ENCODE peak calls at places on chromosomes 7 and 10, in five cellular contexts. One of them, this sample, is unnamed. For H3K4me1, the result is how much of the 10 kb centered on the place peaks cover.

GRCh38 chr10:78306358-78306757 is 272.7 kb downstream of the RPS24 start:
- DNase-seq in CD8-positive, alpha-beta memory T cell: no peak
- DNase-seq in A549: no peak
- DNase-seq in CD4-positive, alpha-beta memory T cell: no peak
- DNase-seq in tibial artery: no peak
- DNase-seq in this sample: no peak

GRCh38 chr10:122326385-122326784 is 48.1 kb upstream of the PLEKHA1 start:
- DNase-seq in CD4-positive, alpha-beta memory T cell: no peak
- DNase-seq in tibial artery: no peak
- DNase-seq in CD8-positive, alpha-beta memory T cell: no peak
- DNase-seq in A549: no peak
- DNase-seq in this sample: no peak

GRCh38 chr10:60954045-60954444 is 10.1 kb upstream of the RHOBTB1 start:
- DNase-seq in tibial artery: no peak
- DNase-seq in A549: no peak
- DNase-seq in CD8-positive, alpha-beta memory T cell: no peak
- DNase-seq in CD4-positive, alpha-beta memory T cell: no peak
- DNase-seq in this sample: no peak

GRCh38 chr10:84587789-84588188 is 259.4 kb downstream of the CCSER2 start:
- DNase-seq in A549: no peak
- DNase-seq in CD4-positive, alpha-beta memory T cell: no peak
- DNase-seq in CD8-positive, alpha-beta memory T cell: no peak
- DNase-seq in tibial artery: no peak
- DNase-seq in this sample: no peak

GRCh38 chr7:95986136-95986535 is 213.8 kb downstream of the DYNC1I1 start:
- DNase-seq in A549: no peak
- DNase-seq in tibial artery: no peak
- DNase-seq in CD4-positive, alpha-beta memory T cell: no peak
- DNase-seq in CD8-positive, alpha-beta memory T cell: no peak
- DNase-seq in this sample: no peak

GRCh38 chr7:22429386-22429785 is 70.6 kb downstream of the STEAP1B start:
- DNase-seq in CD8-positive, alpha-beta memory T cell: no peak
- DNase-seq in CD4-positive, alpha-beta memory T cell: no peak
- DNase-seq in A549: no peak
- DNase-seq in tibial artery: no peak
- DNase-seq in this sample: no peak

GRCh38 chr7:101816499-101817030 is 861 bp upstream of the CUX1 start:
- DNase-seq in CD4-positive, alpha-beta memory T cell: peak
- DNase-seq in A549: peak
- DNase-seq in tibial artery: peak
- DNase-seq in CD8-positive, alpha-beta memory T cell: no peak
- DNase-seq in this sample: no peak

GRCh38 chr10:132714906-132715790 is 70.8 kb downstream of the NKX6-2 start:
- DNase-seq in tibial artery: peak
- DNase-seq in CD8-positive, alpha-beta memory T cell: no peak
- DNase-seq in CD4-positive, alpha-beta memory T cell: no peak
- DNase-seq in A549: no peak
- DNase-seq in this sample: no peak

GRCh38 chr7:146864644-146865043 is 748.0 kb downstream of the CNTNAP2 start:
- DNase-seq in A549: no peak
- DNase-seq in CD8-positive, alpha-beta memory T cell: no peak
- DNase-seq in tibial artery: no peak
- DNase-seq in CD4-positive, alpha-beta memory T cell: no peak
- DNase-seq in this sample: no peak

GRCh38 chr10:108049668-108050067 is 885.2 kb upstream of the SORCS1 start:
- DNase-seq in tibial artery: no peak
- DNase-seq in A549: no peak
- DNase-seq in CD4-positive, alpha-beta memory T cell: no peak
- DNase-seq in CD8-positive, alpha-beta memory T cell: no peak
- DNase-seq in this sample: no peak

GRCh38 chr10:50033481-50033880 is 34.3 kb upstream of the WASHC2A start:
- DNase-seq in tibial artery: no peak
- DNase-seq in A549: no peak
- DNase-seq in CD8-positive, alpha-beta memory T cell: no peak
- DNase-seq in CD4-positive, alpha-beta memory T cell: no peak
- DNase-seq in this sample: peak

GRCh38 chr10:123562811-123563580 is 103.2 kb upstream of the GPR26 start:
- DNase-seq in A549: no peak
- DNase-seq in CD4-positive, alpha-beta memory T cell: no peak
- DNase-seq in CD8-positive, alpha-beta memory T cell: no peak
- DNase-seq in tibial artery: no peak
- DNase-seq in this sample: no peak

GRCh38 chr10:72954596-72955569 is at the start of gene PLA2G12B:
- DNase-seq in tibial artery: no peak
- DNase-seq in CD8-positive, alpha-beta memory T cell: no peak
- DNase-seq in A549: no peak
- DNase-seq in CD4-positive, alpha-beta memory T cell: no peak
- DNase-seq in this sample: no peak

GRCh38 chr10:48779546-48780152 is 95.0 kb downstream of the WDFY4 start:
- DNase-seq in tibial artery: no peak
- DNase-seq in CD4-positive, alpha-beta memory T cell: no peak
- DNase-seq in CD8-positive, alpha-beta memory T cell: no peak
- DNase-seq in A549: no peak
- DNase-seq in this sample: no peak

GRCh38 chr10:58998924-58999713 is 177.3 kb upstream of the PHYHIPL start:
- DNase-seq in tibial artery: peak
- DNase-seq in A549: no peak
- DNase-seq in CD8-positive, alpha-beta memory T cell: no peak
- DNase-seq in CD4-positive, alpha-beta memory T cell: no peak
- DNase-seq in this sample: no peak

GRCh38 chr10:122669842-122670241 is 29.8 kb downstream of the C10orf120 start:
- DNase-seq in CD8-positive, alpha-beta memory T cell: no peak
- DNase-seq in CD4-positive, alpha-beta memory T cell: no peak
- DNase-seq in A549: no peak
- DNase-seq in tibial artery: no peak
- DNase-seq in this sample: no peak

GRCh38 chr7:2635810-2636701 is 4.3 kb downstream of the TTYH3 start:
- DNase-seq in A549: no peak
- DNase-seq in CD4-positive, alpha-beta memory T cell: no peak
- DNase-seq in tibial artery: peak
- DNase-seq in CD8-positive, alpha-beta memory T cell: no peak
- DNase-seq in this sample: no peak

GRCh38 chr7:2637066-2637471 is 5.3 kb downstream of the TTYH3 start:
- DNase-seq in A549: no peak
- DNase-seq in CD4-positive, alpha-beta memory T cell: no peak
- DNase-seq in CD8-positive, alpha-beta memory T cell: no peak
- DNase-seq in tibial artery: no peak
- DNase-seq in this sample: no peak

GRCh38 chr7:2634265-2635145 is 2.7 kb downstream of the TTYH3 start:
- DNase-seq in tibial artery: no peak
- DNase-seq in CD8-positive, alpha-beta memory T cell: no peak
- DNase-seq in A549: no peak
- DNase-seq in CD4-positive, alpha-beta memory T cell: no peak
- DNase-seq in this sample: no peak

GRCh38 chr7:2633538-2634264 is 1.9 kb downstream of the TTYH3 start:
- DNase-seq in tibial artery: peak
- DNase-seq in CD4-positive, alpha-beta memory T cell: peak
- DNase-seq in CD8-positive, alpha-beta memory T cell: no peak
- DNase-seq in A549: peak
- DNase-seq in this sample: peak

GRCh38 chr7:2635148-2635668 is 3.4 kb downstream of the TTYH3 start:
- DNase-seq in A549: no peak
- DNase-seq in tibial artery: no peak
- DNase-seq in CD4-positive, alpha-beta memory T cell: no peak
- DNase-seq in CD8-positive, alpha-beta memory T cell: no peak
- DNase-seq in this sample: no peak
- H3K4me1 ChIP-seq in A549: under half
- H3K4me1 ChIP-seq in tibial artery: half or more
- H3K4me1 ChIP-seq in CD4-positive, alpha-beta memory T cell: under half
- H3K4me1 ChIP-seq in CD8-positive, alpha-beta memory T cell: under half
- H3K4me1 ChIP-seq in this sample: half or more

DNA sequence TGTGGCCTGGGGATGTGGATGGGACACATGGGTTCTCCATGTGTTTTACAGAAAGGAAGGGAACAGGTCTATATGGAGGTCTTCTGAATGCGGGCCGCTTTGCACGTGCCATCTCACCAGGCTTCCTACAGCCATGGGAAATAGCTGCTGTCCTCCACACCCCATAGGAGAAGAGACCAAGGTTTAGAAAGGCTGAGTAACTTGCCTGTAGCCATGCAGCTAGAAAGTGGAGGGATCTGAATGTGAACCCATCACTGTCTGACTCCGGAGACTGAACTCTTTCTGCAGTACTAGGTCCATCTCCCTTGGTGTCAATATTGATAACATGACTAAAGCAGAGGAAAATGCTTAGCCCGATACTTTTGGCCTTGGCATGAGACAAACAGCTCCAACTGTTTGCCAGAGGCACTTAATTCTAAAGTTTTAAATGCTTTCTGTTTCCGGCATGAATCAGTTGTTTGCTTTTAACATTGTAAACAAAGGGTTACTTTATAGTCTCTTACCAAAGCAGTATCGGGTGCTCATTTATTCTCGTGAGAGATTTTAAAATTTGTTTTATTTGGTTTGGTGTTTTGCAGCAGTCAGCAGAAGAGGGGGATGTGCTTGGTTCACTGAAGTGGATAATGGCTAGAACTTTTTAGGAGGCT is 64.8 kb upstream of the LOXL4 start:
- DNase-seq in tibial artery: no peak
- DNase-seq in CD4-positive, alpha-beta memory T cell: no peak
- DNase-seq in CD8-positive, alpha-beta memory T cell: no peak
- DNase-seq in A549: peak
- DNase-seq in this sample: no peak
- H3K27ac ChIP-seq in tibial artery: no peak
- H3K27ac ChIP-seq in CD4-positive, alpha-beta memory T cell: no peak
- H3K27ac ChIP-seq in CD8-positive, alpha-beta memory T cell: no peak
- H3K27ac ChIP-seq in A549: no peak
- H3K27ac ChIP-seq in this sample: no peak

DNA sequence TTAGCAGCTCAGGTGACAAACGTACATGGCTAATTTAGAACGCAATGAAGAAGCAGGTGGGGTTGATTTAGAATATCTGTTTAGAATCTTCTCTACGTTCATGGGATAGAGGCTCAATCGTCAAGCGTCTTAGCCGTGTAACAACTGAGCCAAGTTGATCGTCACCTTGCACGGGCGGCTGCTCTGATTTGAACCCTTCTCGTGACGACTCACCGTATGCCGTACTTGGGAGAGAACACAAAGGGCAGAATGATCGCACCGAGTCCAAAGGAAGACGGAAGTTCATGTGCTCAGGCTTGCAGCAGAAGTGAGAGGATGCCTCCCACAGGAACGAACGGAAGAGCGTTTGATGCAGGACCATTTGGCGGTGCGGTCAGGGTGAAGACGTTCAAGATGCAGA is 108.3 kb upstream of the TCERG1L start:
- DNase-seq in CD8-positive, alpha-beta memory T cell: no peak
- DNase-seq in CD4-positive, alpha-beta memory T cell: no peak
- DNase-seq in tibial artery: no peak
- DNase-seq in A549: no peak
- DNase-seq in this sample: no peak
- H3K4me3 ChIP-seq in CD8-positive, alpha-beta memory T cell: no peak
- H3K4me3 ChIP-seq in CD4-positive, alpha-beta memory T cell: no peak
- H3K4me3 ChIP-seq in tibial artery: no peak
- H3K4me3 ChIP-seq in A549: no peak
- H3K4me3 ChIP-seq in this sample: no peak

GRCh38 chr7:92625617-92626016 is 35.4 kb upstream of the FAM133B start:
- DNase-seq in A549: no peak
- DNase-seq in CD4-positive, alpha-beta memory T cell: no peak
- DNase-seq in CD8-positive, alpha-beta memory T cell: no peak
- DNase-seq in tibial artery: no peak
- DNase-seq in this sample: no peak
- H3K4me1 ChIP-seq in A549: under half
- H3K4me1 ChIP-seq in CD4-positive, alpha-beta memory T cell: under half
- H3K4me1 ChIP-seq in CD8-positive, alpha-beta memory T cell: under half
- H3K4me1 ChIP-seq in tibial artery: under half
- H3K4me1 ChIP-seq in this sample: under half

GRCh38 chr10:114347791-114348190 is 56.5 kb downstream of the AFAP1L2 start:
- DNase-seq in CD4-positive, alpha-beta memory T cell: no peak
- DNase-seq in CD8-positive, alpha-beta memory T cell: no peak
- DNase-seq in A549: no peak
- DNase-seq in tibial artery: no peak
- DNase-seq in this sample: no peak
- H3K27ac ChIP-seq in CD4-positive, alpha-beta memory T cell: no peak
- H3K27ac ChIP-seq in CD8-positive, alpha-beta memory T cell: no peak
- H3K27ac ChIP-seq in A549: no peak
- H3K27ac ChIP-seq in tibial artery: no peak
- H3K27ac ChIP-seq in this sample: no peak

DNA sequence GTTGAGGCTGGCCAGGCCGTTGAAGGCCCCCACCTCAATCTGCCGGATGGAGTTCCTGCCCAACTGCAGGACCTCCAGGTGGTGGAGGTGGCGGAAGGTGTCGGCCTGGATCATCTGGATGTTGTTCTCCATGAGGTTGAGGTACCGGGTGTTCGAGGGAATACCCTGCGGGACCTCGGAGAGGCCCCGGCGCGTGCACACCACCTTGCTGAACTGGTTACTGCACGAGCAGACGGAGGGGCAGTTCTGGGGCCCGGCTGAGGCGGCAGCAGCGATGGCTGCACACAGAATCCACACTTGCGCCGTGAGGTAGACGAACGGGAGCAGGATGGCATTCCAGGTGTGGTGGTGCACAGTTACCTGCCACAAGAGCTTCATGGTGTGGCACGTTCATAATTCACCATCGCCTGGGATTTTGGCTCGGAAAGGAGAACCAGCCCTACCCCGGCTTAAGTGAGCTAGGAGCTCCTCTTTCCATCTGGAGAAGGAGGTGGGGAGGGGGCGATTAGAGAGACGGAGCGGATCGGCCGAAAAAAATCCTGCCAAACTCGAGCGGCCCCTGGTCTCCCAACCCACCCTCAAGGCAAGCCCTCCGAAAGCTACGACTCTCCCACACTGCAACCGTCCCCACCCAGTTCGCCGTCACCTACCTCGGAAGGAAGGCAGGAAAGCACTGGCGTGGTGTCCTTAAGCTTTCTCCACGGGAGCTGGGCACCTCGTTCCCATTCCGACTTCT is 806 bp downstream of the LRRC4 start:
- DNase-seq in CD8-positive, alpha-beta memory T cell: no peak
- DNase-seq in A549: no peak
- DNase-seq in CD4-positive, alpha-beta memory T cell: no peak
- DNase-seq in tibial artery: no peak
- DNase-seq in this sample: no peak
- H3K4me3 ChIP-seq in CD8-positive, alpha-beta memory T cell: no peak
- H3K4me3 ChIP-seq in A549: no peak
- H3K4me3 ChIP-seq in CD4-positive, alpha-beta memory T cell: no peak
- H3K4me3 ChIP-seq in tibial artery: peak
- H3K4me3 ChIP-seq in this sample: no peak

GRCh38 chr10:86962136-86962980 is 4.0 kb downstream of the SNCG start:
- DNase-seq in tibial artery: peak
- DNase-seq in CD4-positive, alpha-beta memory T cell: no peak
- DNase-seq in A549: no peak
- DNase-seq in CD8-positive, alpha-beta memory T cell: no peak
- DNase-seq in this sample: no peak
- H3K4me1 ChIP-seq in tibial artery: half or more
- H3K4me1 ChIP-seq in CD4-positive, alpha-beta memory T cell: under half
- H3K4me1 ChIP-seq in A549: half or more
- H3K4me1 ChIP-seq in CD8-positive, alpha-beta memory T cell: under half
- H3K4me1 ChIP-seq in this sample: under half

DNA sequence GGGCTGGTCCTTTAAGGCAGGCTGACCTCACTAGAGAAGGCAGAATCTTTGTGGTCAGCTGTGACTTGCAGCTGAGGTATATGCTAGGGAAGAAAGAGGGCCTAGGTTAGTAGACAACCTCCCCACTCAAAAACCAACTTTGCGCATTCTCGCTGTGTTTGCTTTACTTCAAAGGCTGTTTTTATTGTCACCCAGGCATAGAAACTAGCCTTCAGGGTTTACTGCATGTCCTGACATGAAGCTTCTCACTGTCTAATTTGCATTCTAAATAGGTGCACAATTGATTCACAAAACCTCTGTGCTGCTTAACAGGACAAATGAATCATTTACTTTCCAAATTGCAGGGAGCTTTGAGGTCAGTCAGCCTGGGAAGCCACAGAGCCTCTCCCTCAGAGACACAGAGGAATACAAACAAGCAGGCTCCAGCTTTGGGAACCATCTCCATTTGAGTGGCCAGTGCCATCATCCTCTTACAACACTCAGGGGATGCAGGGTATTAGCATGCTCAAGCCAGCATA is 596.5 kb upstream of the GHITM start:
- DNase-seq in A549: no peak
- DNase-seq in CD4-positive, alpha-beta memory T cell: no peak
- DNase-seq in CD8-positive, alpha-beta memory T cell: no peak
- DNase-seq in tibial artery: no peak
- DNase-seq in this sample: no peak
- H3K27ac ChIP-seq in A549: no peak
- H3K27ac ChIP-seq in CD4-positive, alpha-beta memory T cell: no peak
- H3K27ac ChIP-seq in CD8-positive, alpha-beta memory T cell: no peak
- H3K27ac ChIP-seq in tibial artery: no peak
- H3K27ac ChIP-seq in this sample: no peak